ENCODE peak calls at places on chromosomes 16 and 17, in seven cellular contexts. O is MV-4-11; E is adipocyte; D is T-cell; J is A549; K is activated T-cell treated with anti-CD3 and anti-CD28 coated beads, Interleukin-2, amount 50 U/mL, for 72 hours; H is stimulated activated CD4-positive, alpha-beta T cell treated with anti-CD3 and anti-CD28 coated beads, Interleukin-4, amount 100 ng/mL, for 24 hours. F is an unnamed sample.

GRCh38 chr17:70905796-70906195 is 736.5 kb downstream of the KCNJ2 start:
- DNase-seq in O (peak), E (no peak), D (no peak), J (no peak), K (no peak), H (no peak), F (no peak)

GRCh38 chr16:49528035-49528434 is 154.4 kb downstream of the C16orf78 start:
- DNase-seq in O (no peak), E (peak), D (peak), J (no peak), K (peak), H (peak), F (no peak)

GRCh38 chr17:40550608-40551007 is 14.7 kb downstream of the CCR7 start:
- DNase-seq in O (no peak), E (peak), D (no peak), J (no peak), K (no peak), H (no peak), F (no peak)

GRCh38 chr16:526181-527014 is 1.1 kb upstream of the CAPN15 start:
- DNase-seq in O (no peak), E (peak), D (peak), J (no peak), K (no peak), H (peak), F (no peak)

GRCh38 chr17:64024781-64025731 is 4.6 kb upstream of the ICAM2 start:
- DNase-seq in O (no peak), E (no peak), D (no peak), J (no peak), K (peak), H (peak), F (peak)

GRCh38 chr17:17551361-17551760 is 40.1 kb downstream of the PEMT start:
- DNase-seq in O (no peak), E (no peak), D (no peak), J (no peak), K (no peak), H (no peak), F (no peak)

GRCh38 chr16:57152096-57153093 is 33.4 kb downstream of the PSME3IP1 start:
- DNase-seq in O (peak), E (no peak), D (no peak), J (no peak), K (no peak), H (no peak), F (no peak)

GRCh38 chr16:14310519-14310991 is 239.4 kb downstream of the MRTFB start:
- DNase-seq in O (no peak), E (peak), D (no peak), J (peak), K (peak), H (no peak), F (no peak)

GRCh38 chr17:48719642-48720262 is 2.6 kb downstream of the PRAC1 start:
- DNase-seq in O (no peak), E (no peak), D (no peak), J (no peak), K (no peak), H (no peak), F (no peak)

GRCh38 chr17:82882715-82883446 is 43.1 kb upstream of the ZNF750 start:
- DNase-seq in O (no peak), E (no peak), D (peak), J (no peak), K (peak), H (peak), F (peak)

GRCh38 chr16:30122621-30123160 is 329 bp downstream of the MAPK3 start:
- DNase-seq in O (no peak), E (peak), D (no peak), J (no peak), K (peak), H (peak), F (no peak)

GRCh38 chr17:55324296-55324978 is 59.7 kb downstream of the HLF start:
- DNase-seq in O (no peak), E (no peak), D (no peak), J (no peak), K (no peak), H (no peak), F (no peak)

GRCh38 chr17:9291912-9292562 is 270.7 kb downstream of the NTN1 start:
- DNase-seq in O (peak), E (peak), D (no peak), J (peak), K (peak), H (peak), F (peak)

GRCh38 chr17:76534831-76535732 is 2.4 kb downstream of the CYGB start:
- DNase-seq in O (no peak), E (no peak), D (no peak), J (no peak), K (no peak), H (no peak), F (no peak)

GRCh38 chr16:72999541-73000019 is 48.3 kb downstream of the ZFHX3 start:
- DNase-seq in O (no peak), E (no peak), D (no peak), J (no peak), K (no peak), H (no peak), F (no peak)

GRCh38 chr17:1362065-1362848 is 37.8 kb downstream of the YWHAE start:
- DNase-seq in O (peak), E (no peak), D (no peak), J (no peak), K (peak), H (peak), F (peak)

GRCh38 chr17:17406225-17406624 is 70.6 kb upstream of the MED9 start:
- DNase-seq in O (no peak), E (no peak), D (no peak), J (no peak), K (no peak), H (no peak), F (no peak)

GRCh38 chr16:89135166-89135565 is 36.4 kb upstream of the CDH15 start:
- DNase-seq in O (no peak), E (no peak), D (no peak), J (no peak), K (no peak), H (no peak), F (no peak)

GRCh38 chr16:19138601-19139000 is 24.8 kb downstream of the ITPRIPL2 start:
- DNase-seq in O (no peak), E (peak), D (no peak), J (peak), K (no peak), H (no peak), F (no peak)

GRCh38 chr16:52265446-52265861 is 281.5 kb downstream of the TOX3 start:
- DNase-seq in O (no peak), E (no peak), D (no peak), J (no peak), K (no peak), H (no peak), F (no peak)

GRCh38 chr17:30495586-30495985 is 18.4 kb downstream of the GOSR1 start:
- DNase-seq in O (no peak), E (no peak), D (no peak), J (no peak), K (no peak), H (no peak), F (no peak)

GRCh38 chr17:49016775-49017463 is 19.7 kb downstream of the IGF2BP1 start:
- DNase-seq in O (no peak), E (peak), D (no peak), J (peak), K (no peak), H (no peak), F (no peak)

GRCh38 chr17:82215095-82215971 is 2.7 kb upstream of the CCDC57 start:
- DNase-seq in O (peak), E (peak), D (no peak), J (peak), K (no peak), H (no peak), F (no peak)

GRCh38 chr17:45784583-45785372 is 658 bp downstream of the CRHR1 start:
- DNase-seq in O (peak), E (peak), D (peak), J (peak), K (peak), H (peak), F (peak)

GRCh38 chr17:10135539-10136257 is 62.7 kb downstream of the GAS7 start:
- DNase-seq in O (peak), E (peak), D (no peak), J (no peak), K (no peak), H (no peak), F (no peak)

GRCh38 chr17:73455050-73455687 is 143.4 kb upstream of the CDC42EP4 start:
- DNase-seq in O (no peak), E (no peak), D (no peak), J (no peak), K (no peak), H (no peak), F (no peak)

GRCh38 chr17:67441052-67441738 is 64.1 kb downstream of the PITPNC1 start:
- DNase-seq in O (peak), E (peak), D (peak), J (peak), K (peak), H (peak), F (peak)

GRCh38 chr16:77402672-77403071 is 32.2 kb downstream of the ADAMTS18 start:
- DNase-seq in O (no peak), E (no peak), D (no peak), J (no peak), K (no peak), H (no peak), F (no peak)

GRCh38 chr17:67606896-67607604 is 110.7 kb upstream of the NOL11 start:
- DNase-seq in O (no peak), E (no peak), D (no peak), J (no peak), K (no peak), H (no peak), F (no peak)

GRCh38 chr16:87295259-87295658 is 21.9 kb downstream of the C16orf95 start:
- DNase-seq in O (peak), E (no peak), D (no peak), J (no peak), K (no peak), H (no peak), F (no peak)

GRCh38 chr17:60451071-60451470 is 28.8 kb downstream of the CHCT1 start:
- DNase-seq in O (no peak), E (no peak), D (no peak), J (no peak), K (no peak), H (no peak), F (no peak)

F was measured in stimulated activated naive CD4-positive, alpha-beta T cell treated with Interleukin-2 at 50 U/mL for 16 hours.